ENCODE peak calls at places on chromosomes 13 and 19, in nine cellular contexts. C is islet precursor cell; U is hypothalamus; A is breast epithelium; K is epithelial cell of prostate; G is stimulated activated CD4-positive, alpha-beta T cell treated with anti-CD3 and anti-CD28 coated beads, Interleukin-2, amount 100 ng/mL, for 48 hours; W is neural progenitor cell; J is activated CD4-positive, alpha-beta T cell treated with anti-CD3 and anti-CD28 coated beads, Interleukin-2, amount 50 U/mL, for 24 hours; V is PC-9. O is an unnamed sample.

GRCh38 chr19:46785980-46786235 is 2.5 kb downstream of the SLC1A5 start:
- DNase-seq in C (no peak), U (no peak), A (no peak), K (no peak), G (no peak), W (no peak), J (no peak), V (no peak), O (no peak)

GRCh38 chr19:10288662-10289166 is 1.0 kb upstream of the ICAM5 start:
- DNase-seq in C (peak), U (no peak), A (no peak), K (no peak), G (no peak), W (peak), J (no peak), V (peak), O (peak)

GRCh38 chr13:53160211-53160610 is 131.6 kb downstream of the OLFM4 start:
- DNase-seq in C (no peak), U (no peak), A (no peak), K (no peak), G (no peak), W (no peak), J (no peak), V (no peak), O (peak)

GRCh38 chr13:93201992-93202558 is 24.5 kb upstream of the GPC6 start:
- DNase-seq in C (no peak), U (no peak), A (no peak), K (no peak), G (no peak), W (no peak), J (no peak), V (no peak), O (no peak)

GRCh38 chr13:73335938-73336337 is 277.1 kb downstream of the KLF5 start:
- DNase-seq in C (no peak), U (no peak), A (no peak), K (no peak), G (no peak), W (no peak), J (no peak), V (no peak), O (no peak)

GRCh38 chr19:33426621-33427475 is 53.3 kb downstream of the CEBPG start:
- DNase-seq in C (no peak), U (no peak), A (no peak), K (no peak), G (no peak), W (no peak), J (no peak), V (no peak), O (peak)

GRCh38 chr13:43787998-43788397 is 1.2 kb upstream of the ENOX1 start:
- DNase-seq in C (no peak), U (no peak), A (no peak), K (no peak), G (no peak), W (peak), J (no peak), V (peak), O (no peak)

GRCh38 chr13:34701919-34702318 is 240.2 kb upstream of the NBEA start:
- DNase-seq in C (no peak), U (no peak), A (no peak), K (no peak), G (no peak), W (no peak), J (no peak), V (no peak), O (no peak)

GRCh38 chr13:110290153-110290552 is 16.8 kb downstream of the COL4A1 start:
- DNase-seq in C (no peak), U (no peak), A (no peak), K (no peak), G (no peak), W (no peak), J (no peak), V (no peak), O (no peak)

GRCh38 chr13:25037057-25037813 is 58.7 kb upstream of the PABPC3 start:
- DNase-seq in C (peak), U (peak), A (no peak), K (no peak), G (peak), W (peak), J (peak), V (peak), O (no peak)

GRCh38 chr13:83878691-83879410 is 3.4 kb downstream of the SLITRK1 start:
- DNase-seq in C (peak), U (peak), A (no peak), K (no peak), G (no peak), W (peak), J (no peak), V (no peak), O (peak)

GRCh38 chr19:57803594-57804325 is 11.0 kb downstream of the ZNF552 start:
- DNase-seq in C (peak), U (peak), A (no peak), K (no peak), G (no peak), W (peak), J (no peak), V (peak), O (no peak)

O was measured in upper lobe of left lung.